ENCODE peak calls at places on chromosomes 1 and 21, in six cellular contexts. N is A549, E is PC-9, J is PC-3, Q is DND-41, C is mesendoderm. K is an unnamed sample.

GRCh38 chr1:226875641-226876295 is 5.4 kb downstream of the PSEN2 start:
- DNase-seq in Q (no peak), C (no peak), E (peak; percentile 81), N (peak; percentile 65), J (peak; percentile 84), K (no peak)

GRCh38 chr1:184974086-184974836 is at the start of gene NIBAN1:
- DNase-seq in C (peak; percentile 85), Q (peak; percentile 19), E (peak; percentile 50), J (peak; percentile 55), N (peak; percentile 48), K (peak; percentile 58)

GRCh38 chr1:99599678-99600175 is 46.2 kb upstream of the PALMD start:
- DNase-seq in E (peak; percentile 66), C (peak; percentile 64), N (peak; percentile 80), Q (no peak), J (peak; percentile 84), K (no peak)

GRCh38 chr1:62917314-62917713 is 133.4 kb downstream of the ATG4C start:
- DNase-seq in E (no peak), N (no peak), C (no peak), Q (no peak), J (no peak), K (no peak)

GRCh38 chr1:218985424-218985823 is 188.3 kb upstream of the LYPLAL1 start:
- DNase-seq in N (no peak), E (peak; percentile 46), J (no peak), Q (no peak), C (no peak), K (no peak)

GRCh38 chr1:2611621-2612437 is 21.0 kb downstream of the MMEL1 start:
- DNase-seq in N (no peak), E (no peak), J (no peak), Q (no peak), C (no peak), K (no peak)

GRCh38 chr1:89261926-89262540 is 10.6 kb downstream of the GBP5 start:
- DNase-seq in E (no peak), Q (peak; percentile 47), N (no peak), J (no peak), C (peak; percentile 82), K (no peak)

GRCh38 chr1:180930687-180931086 is 18.0 kb downstream of the KIAA1614 start:
- DNase-seq in C (no peak), J (no peak), E (no peak), Q (no peak), N (no peak), K (no peak)

GRCh38 chr1:247390996-247391395 is 25.0 kb upstream of the NLRP3 start:
- DNase-seq in E (no peak), N (no peak), C (no peak), Q (no peak), J (no peak), K (no peak)

GRCh38 chr1:240619901-240620621 is 8.1 kb upstream of the GREM2 start:
- DNase-seq in Q (no peak), E (no peak), J (no peak), N (no peak), C (no peak), K (no peak)

GRCh38 chr1:61287014-61287413 is 204.7 kb downstream of the NFIA start:
- DNase-seq in C (no peak), J (peak; percentile 71), E (peak; percentile 42), Q (no peak), N (no peak), K (no peak)

GRCh38 chr1:61285371-61285885 is 203.1 kb downstream of the NFIA start:
- DNase-seq in C (no peak), J (peak; percentile 7), E (peak; percentile 75), N (no peak), Q (no peak), K (no peak)

GRCh38 chr1:61284933-61285332 is 202.6 kb downstream of the NFIA start:
- DNase-seq in C (no peak), E (no peak), Q (no peak), J (no peak), N (no peak), K (no peak)

GRCh38 chr1:61282387-61282786 is 200.0 kb downstream of the NFIA start:
- DNase-seq in Q (no peak), N (no peak), C (no peak), E (no peak), J (no peak), K (no peak)

DNA sequence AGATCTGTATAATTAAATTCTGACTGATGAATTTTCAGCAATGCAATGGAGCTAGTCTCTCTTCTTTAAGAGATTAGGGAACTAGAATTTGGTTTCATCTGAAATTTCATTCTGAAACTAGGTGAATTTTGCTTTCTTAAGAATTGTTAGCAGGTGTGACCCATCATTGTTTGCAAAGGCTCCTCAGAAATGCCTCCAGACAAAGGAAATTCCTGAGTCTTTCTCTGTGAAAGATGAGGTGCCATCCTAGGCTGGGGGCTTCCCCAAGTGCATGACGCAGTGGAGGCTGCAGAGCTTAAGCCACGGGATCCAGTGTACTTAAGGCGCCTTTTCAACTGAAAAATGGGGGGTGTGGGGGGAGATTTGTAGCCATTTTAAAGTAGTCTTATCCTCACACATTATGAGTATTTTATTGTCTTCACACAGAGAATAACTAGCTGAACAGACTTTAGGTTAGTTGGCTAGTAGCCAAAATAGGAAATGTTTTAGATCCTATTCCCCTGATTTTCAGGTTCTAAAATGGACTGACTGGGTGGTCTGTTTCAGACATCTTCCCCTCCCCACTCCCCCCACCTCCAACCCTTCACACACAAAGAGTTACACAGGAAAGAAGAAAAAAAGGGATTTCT is 202.0 kb downstream of the NFIA start:
- DNase-seq in C (peak; percentile 72), J (no peak), Q (no peak), N (no peak), E (no peak), K (peak; percentile 61)
- H3K27ac ChIP-seq in C (no peak overlapping the region), J (no peak overlapping the region), Q (no peak overlapping the region), N (peak overlapping the region; percentile 37), E (no peak overlapping the region), K (peak overlapping the region; percentile 21)

GRCh38 chr1:204623365-204623893 is 62.1 kb downstream of the LRRN2 start:
- DNase-seq in Q (no peak), J (peak; percentile 92), E (peak; percentile 80), N (peak; percentile 63), C (peak; percentile 59), K (no peak)
- H3K4me2 ChIP-seq in Q (no peak overlapping the region), J (peak overlapping the region; percentile 38), E (peak overlapping the region; percentile 63), N (peak overlapping the region; percentile 49), C (no peak overlapping the region), K (no peak overlapping the region)

DNA sequence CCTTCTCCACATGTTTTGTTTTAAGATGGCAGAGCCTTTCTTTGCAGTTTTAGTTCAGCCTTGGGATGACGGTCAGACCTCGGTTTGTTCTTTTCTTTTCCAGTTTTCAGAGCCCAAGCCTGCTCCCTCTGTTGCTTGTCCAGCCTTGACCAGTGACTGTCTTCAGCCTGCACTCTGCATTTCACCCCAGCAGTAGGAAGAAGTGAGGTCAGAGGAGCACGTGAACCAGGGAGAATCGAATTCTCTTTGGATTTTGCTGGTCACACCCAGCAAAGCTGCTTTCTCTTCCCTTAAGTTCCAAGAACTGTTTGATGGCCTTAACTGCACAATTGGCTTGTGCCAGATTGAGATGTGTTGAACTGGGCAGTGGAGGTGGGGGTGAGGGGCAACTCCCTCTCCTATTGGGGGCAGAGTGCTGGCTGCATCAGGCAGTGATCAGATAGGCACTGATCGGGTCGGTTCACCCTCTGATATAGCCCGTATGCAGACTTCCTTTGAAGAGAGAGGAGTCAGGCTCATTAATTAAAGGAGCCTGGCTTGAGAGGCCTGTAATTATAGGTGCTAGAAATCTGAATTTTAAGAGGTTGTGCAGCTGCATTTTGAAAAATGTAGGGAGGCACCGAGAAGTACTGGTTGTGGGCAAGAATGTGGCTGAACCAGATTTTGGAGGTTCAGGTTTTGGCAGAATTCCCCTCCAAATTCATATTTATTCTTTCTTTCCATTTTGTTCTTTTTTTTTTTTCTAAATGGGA is 42.4 kb downstream of the PEX14 start:
- DNase-seq in N (no peak), Q (no peak), E (no peak), J (no peak), C (no peak), K (no peak)
- H3K27ac ChIP-seq in N (no peak overlapping the region), Q (peak overlapping the region; percentile 55), E (peak overlapping the region; percentile 32), J (no peak overlapping the region), C (no peak overlapping the region), K (no peak overlapping the region)

DNA sequence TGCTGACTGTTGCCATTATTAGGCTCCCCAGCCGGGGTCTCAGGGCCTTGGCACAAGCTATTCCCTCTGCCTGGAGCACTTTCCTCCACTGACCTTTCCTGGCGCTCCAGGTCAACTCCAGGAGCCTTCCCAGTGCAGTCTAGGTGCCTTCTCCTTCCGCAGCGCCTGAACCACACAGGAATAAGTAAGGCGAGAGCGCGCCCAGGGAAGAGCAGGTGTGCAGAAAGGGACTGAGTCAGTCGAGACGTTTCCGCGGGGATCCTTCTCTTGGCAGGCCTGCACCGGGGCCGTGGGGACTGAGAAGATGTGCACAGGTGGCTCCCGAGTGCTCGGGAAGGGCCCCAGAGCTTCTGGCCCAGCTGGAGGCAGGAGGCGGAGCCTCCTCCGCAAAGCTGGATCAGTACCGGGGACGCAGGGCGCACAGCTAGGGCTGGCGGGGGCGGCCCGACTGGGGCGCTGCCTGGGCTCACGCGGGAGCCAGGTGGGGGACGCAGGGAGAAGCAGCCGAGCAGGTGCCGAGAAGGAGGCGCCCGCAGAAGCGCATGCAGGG is 765 bp upstream of the BMP8A start:
- DNase-seq in E (no peak), C (no peak), Q (no peak), N (no peak), J (no peak), K (peak; percentile 73)
- H3K4me2 ChIP-seq in E (peak overlapping the region; percentile 60), C (peak overlapping the region; percentile 50), Q (no peak overlapping the region), N (peak overlapping the region; percentile 96), J (peak overlapping the region; percentile 88), K (peak overlapping the region; percentile 85)

DNA sequence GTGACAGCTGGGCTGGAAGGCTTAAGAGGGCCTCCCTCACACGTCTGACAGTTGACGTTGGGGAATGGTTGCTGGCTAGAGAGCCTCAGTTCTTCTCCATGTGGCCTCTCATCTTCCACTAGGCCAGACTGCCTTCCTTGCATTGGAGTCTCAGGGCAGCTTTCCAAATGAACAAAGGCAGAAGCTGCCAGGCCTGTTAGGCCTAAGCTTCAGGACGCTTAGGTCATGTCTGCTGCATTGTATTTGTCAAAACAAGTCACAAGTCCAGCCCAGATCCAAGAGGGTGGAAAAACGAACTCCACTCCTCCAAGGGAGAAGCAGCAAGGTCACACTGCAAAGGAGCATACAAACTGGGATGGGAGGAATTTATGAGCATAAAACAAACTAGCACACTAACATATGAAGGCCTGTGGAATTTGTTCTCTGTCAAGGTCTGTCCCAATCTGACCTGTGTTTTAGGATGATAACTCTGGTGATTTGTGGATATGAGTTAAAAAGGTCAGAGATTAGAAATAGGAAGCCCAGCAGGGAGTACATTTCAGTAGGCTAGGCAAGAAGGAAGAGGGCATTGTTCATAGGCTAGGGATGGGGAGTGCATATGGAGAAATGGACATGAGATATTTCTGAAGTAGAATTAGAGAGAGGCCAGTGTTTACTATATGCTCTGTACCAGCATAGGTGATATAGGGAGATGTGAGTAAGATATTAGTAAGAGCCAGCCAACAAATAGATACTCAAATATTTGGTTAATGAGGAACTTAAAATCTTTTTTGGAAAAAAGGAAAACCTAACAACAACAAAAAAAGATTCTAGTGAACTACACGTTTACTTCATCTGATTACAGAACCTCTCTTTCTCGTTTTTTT is 29.1 kb upstream of the CNN3 start:
- DNase-seq in Q (no peak), C (no peak), N (no peak), E (peak; percentile 48), J (peak; percentile 56), K (no peak)
- H3K27ac ChIP-seq in Q (no peak overlapping the region), C (no peak overlapping the region), N (peak overlapping the region; percentile 54), E (no peak overlapping the region), J (peak overlapping the region; percentile 69), K (no peak overlapping the region)

DNA sequence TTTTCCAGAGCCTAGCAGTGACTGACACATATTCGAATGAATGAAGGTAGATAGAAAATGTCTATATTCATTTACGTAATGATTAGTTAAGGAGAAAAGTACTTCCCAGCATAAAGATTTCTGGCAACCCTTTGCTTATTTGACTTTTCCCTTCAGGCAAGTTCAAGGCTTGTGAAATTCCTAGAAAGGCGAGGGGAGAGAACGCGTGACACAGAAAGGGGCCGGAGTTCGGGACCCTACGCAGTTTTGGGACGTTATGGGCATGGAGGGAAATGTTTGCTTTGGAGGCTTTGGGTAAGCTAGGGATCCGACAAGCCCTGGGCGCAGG is 472 bp upstream of the USP25 start:
- DNase-seq in Q (no peak), C (peak; percentile 85), E (no peak), N (no peak), J (no peak), K (no peak)
- H3K4me2 ChIP-seq in Q (peak overlapping the region; percentile 98), C (peak overlapping the region; percentile 55), E (peak overlapping the region; percentile 69), N (peak overlapping the region; percentile 64), J (peak overlapping the region; percentile 82), K (peak overlapping the region; percentile 76)

K was measured in MM.1S.